ENCODE peak calls at places on chromosomes 11 and 22, in five cellular contexts. F is uterus, B is neural progenitor cell, K is A549, Q is spleen. R is an unnamed sample.

GRCh38 chr22:43848366-43849171 is 13.7 kb downstream of the SULT4A1 start:
- DNase-seq in K (no peak), Q (peak; percentile 63), B (peak; percentile 61), F (no peak), R (no peak)

GRCh38 chr11:116930177-116930576 is 92.8 kb upstream of the APOA1 start:
- DNase-seq in F (no peak), K (no peak), B (no peak), Q (peak; percentile 76), R (no peak)

GRCh38 chr22:41028841-41029240 is 63.6 kb upstream of the EP300 start:
- DNase-seq in Q (no peak), F (no peak), B (no peak), K (no peak), R (peak; percentile 82)

GRCh38 chr11:92482502-92482901 is 257.9 kb downstream of the FAT3 start:
- DNase-seq in Q (no peak), F (no peak), B (no peak), K (no peak), R (no peak)

GRCh38 chr11:65445604-65446445 is 23.2 kb downstream of the NEAT1 start:
- DNase-seq in K (no peak), B (no peak), Q (peak; percentile 78), F (peak; percentile 36), R (no peak)

GRCh38 chr22:30869996-30870395 is 98.6 kb downstream of the MORC2 start:
- DNase-seq in Q (peak; percentile 51), B (no peak), K (no peak), F (no peak), R (no peak)

GRCh38 chr11:114651145-114651718 is 27.1 kb upstream of the NXPE2 start:
- DNase-seq in B (no peak), Q (no peak), F (no peak), K (no peak), R (no peak)

GRCh38 chr11:118238947-118239346 is 13.2 kb downstream of the MPZL3 start:
- DNase-seq in B (no peak), F (no peak), K (no peak), Q (no peak), R (no peak)

GRCh38 chr11:103534191-103534590 is 425.0 kb downstream of the DYNC2H1 start:
- DNase-seq in B (no peak), F (no peak), Q (no peak), K (no peak), R (no peak)

GRCh38 chr22:39462443-39463147 is 5.8 kb downstream of the MGAT3 start:
- DNase-seq in F (no peak), Q (no peak), K (no peak), B (peak; percentile 70), R (no peak)
- TF ChIP-seq CTCF in F (no peak), Q (no peak), K (no peak), B (peak; percentile 44), R (peak; percentile 10)

DNA sequence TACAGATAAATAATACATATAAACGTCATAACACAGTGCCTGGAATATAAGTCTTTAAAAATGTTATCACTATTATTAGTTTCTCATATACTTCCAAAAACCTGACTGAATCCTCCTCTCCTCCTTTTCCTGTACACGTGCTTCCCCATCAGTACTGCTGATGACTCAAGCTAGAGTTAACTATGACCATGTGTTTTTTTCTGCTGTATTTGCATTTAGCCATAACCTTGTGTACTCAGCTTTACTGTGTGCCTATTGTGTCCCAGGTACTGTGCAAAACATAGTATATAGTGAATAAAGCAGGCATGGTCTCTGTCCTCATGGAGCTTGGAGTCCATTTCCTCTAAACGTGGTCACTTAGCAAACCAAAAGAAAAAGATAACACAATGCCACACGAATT is 56.5 kb upstream of the ARHGAP32 start:
- DNase-seq in F (no peak), Q (no peak), K (peak; percentile 38), B (no peak), R (no peak)
- H3K4me3 ChIP-seq in F (no peak overlapping the region), Q (no peak overlapping the region), K (no peak overlapping the region), B (no peak overlapping the region), R (no peak overlapping the region)

GRCh38 chr22:37566329-37566837 is 6.1 kb downstream of the CDC42EP1 start:
- DNase-seq in K (no peak), Q (peak; percentile 91), F (no peak), B (no peak), R (no peak)

GRCh38 chr22:37568448-37569008 is 8.2 kb downstream of the CDC42EP1 start:
- DNase-seq in Q (no peak), K (no peak), F (no peak), B (no peak), R (no peak)

GRCh38 chr22:37567991-37568390 is 7.7 kb downstream of the CDC42EP1 start:
- DNase-seq in Q (no peak), K (no peak), B (no peak), F (no peak), R (no peak)

GRCh38 chr22:37565830-37566229 is 5.5 kb downstream of the CDC42EP1 start:
- DNase-seq in B (no peak), K (no peak), Q (no peak), F (no peak), R (no peak)

GRCh38 chr22:37566903-37567798 is 6.9 kb downstream of the CDC42EP1 start:
- DNase-seq in Q (peak; percentile 98), B (peak; percentile 88), F (peak; percentile 85), K (peak; percentile 63), R (no peak)
- TF ChIP-seq CTCF in Q (peak; percentile 97), B (peak; percentile 94), F (peak; percentile 95), K (peak; percentile 74), R (peak; percentile 93)

GRCh38 chr22:26894362-26894761 is 237.0 kb downstream of the MIAT start:
- DNase-seq in Q (no peak), F (no peak), K (no peak), B (no peak), R (no peak)
- H3K4me3 ChIP-seq in Q (no peak overlapping the region), F (no peak overlapping the region), K (no peak overlapping the region), B (no peak overlapping the region), R (no peak overlapping the region)

GRCh38 chr11:13963949-13964770 is 1.6 kb downstream of the SPON1 start:
- DNase-seq in B (peak; percentile 75), Q (no peak), F (peak; percentile 37), K (no peak), R (no peak)
- TF ChIP-seq CTCF in B (peak; percentile 23), Q (no peak), F (no peak), K (no peak), R (peak; percentile 15)